ENCODE peak calls at places on chromosomes 11 and 22, in nine cellular contexts. G is omental fat pad; A is CD8-positive, alpha-beta T cell; M is mucosa of descending colon; B is WTC11; Q is Panc1; D is pancreas; P is PC-3; J is gastrocnemius medialis. Z is an unnamed sample.

GRCh38 chr11:7527029-7527428 is 13.2 kb downstream of the PPFIBP2 start:
- ATAC-seq in G (no peak), A (peak), M (peak), B (no peak), Q (no peak), D (no peak), P (no peak), J (no peak), Z (no peak)

GRCh38 chr11:12539570-12539969 is 134.7 kb upstream of the TEAD1 start:
- ATAC-seq in G (no peak), A (no peak), M (peak), B (no peak), Q (peak), D (no peak), P (peak), J (no peak), Z (no peak)

GRCh38 chr11:66970808-66971442 is 4.2 kb upstream of the C11orf86 start:
- ATAC-seq in G (peak), A (no peak), M (peak), B (no peak), Q (peak), D (peak), P (peak), J (peak), Z (peak)

GRCh38 chr11:10868375-10868774 is 10.5 kb upstream of the ZBED5 start:
- ATAC-seq in G (no peak), A (no peak), M (no peak), B (no peak), Q (peak), D (no peak), P (no peak), J (no peak), Z (no peak)

GRCh38 chr11:95923441-95923729 is 522 bp downstream of the MTMR2 start:
- ATAC-seq in G (no peak), A (no peak), M (no peak), B (no peak), Q (no peak), D (no peak), P (no peak), J (no peak), Z (no peak)

GRCh38 chr11:2369320-2369719 is 7.8 kb upstream of the CD81 start:
- ATAC-seq in G (no peak), A (no peak), M (no peak), B (no peak), Q (no peak), D (no peak), P (no peak), J (no peak), Z (no peak)

GRCh38 chr11:95067828-95068244 is 1.1 kb downstream of the SRSF8 start:
- ATAC-seq in G (no peak), A (no peak), M (peak), B (no peak), Q (peak), D (peak), P (peak), J (peak), Z (no peak)

GRCh38 chr11:613369-613968 is 2.3 kb downstream of the IRF7 start:
- ATAC-seq in G (no peak), A (peak), M (peak), B (peak), Q (peak), D (peak), P (peak), J (no peak), Z (no peak)

GRCh38 chr11:58659910-58660570 is 37.6 kb downstream of the CNTF start:
- ATAC-seq in G (no peak), A (no peak), M (peak), B (no peak), Q (peak), D (no peak), P (peak), J (no peak), Z (no peak)

GRCh38 chr11:61076506-61077304 is 25.6 kb upstream of the CD5 start:
- ATAC-seq in G (no peak), A (peak), M (no peak), B (no peak), Q (no peak), D (no peak), P (no peak), J (no peak), Z (no peak)

GRCh38 chr11:103594283-103594682 is 442.2 kb upstream of the DDI1 start:
- ATAC-seq in G (no peak), A (no peak), M (no peak), B (peak), Q (no peak), D (no peak), P (peak), J (no peak), Z (no peak)

DNA sequence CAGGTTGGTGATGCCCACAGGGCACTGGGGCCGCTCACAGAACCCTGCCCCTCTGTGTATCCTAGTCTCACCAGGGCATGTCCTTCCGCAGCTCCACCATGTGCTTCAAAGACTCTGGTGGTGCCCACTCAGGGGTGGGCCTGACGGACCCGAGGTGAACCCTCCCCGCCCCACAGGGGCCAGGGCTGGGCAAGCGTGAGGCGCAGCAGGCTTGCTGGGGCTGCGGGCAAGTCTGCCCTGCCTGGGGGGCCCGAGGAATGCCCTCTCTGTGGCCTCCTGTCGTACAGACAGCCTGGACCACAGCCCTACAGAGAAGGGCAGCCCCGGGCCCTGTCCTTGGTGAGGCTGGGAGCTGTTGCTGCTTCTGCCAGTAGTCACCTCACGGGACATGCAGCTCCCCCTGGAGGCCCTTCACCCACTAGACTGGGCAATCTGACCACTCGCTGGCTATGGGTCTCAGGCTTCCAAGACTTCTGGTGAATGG is 40.2 kb downstream of the TBX1 start:
- ATAC-seq in G (no peak), A (no peak), M (no peak), B (peak), Q (peak), D (peak), P (peak), J (peak), Z (no peak)
- TF ChIP-seq CTCF in G (no peak), A (no peak), M (no peak), B (no peak), Q (no peak), D (no peak), P (peak), J (peak), Z (no peak)

DNA sequence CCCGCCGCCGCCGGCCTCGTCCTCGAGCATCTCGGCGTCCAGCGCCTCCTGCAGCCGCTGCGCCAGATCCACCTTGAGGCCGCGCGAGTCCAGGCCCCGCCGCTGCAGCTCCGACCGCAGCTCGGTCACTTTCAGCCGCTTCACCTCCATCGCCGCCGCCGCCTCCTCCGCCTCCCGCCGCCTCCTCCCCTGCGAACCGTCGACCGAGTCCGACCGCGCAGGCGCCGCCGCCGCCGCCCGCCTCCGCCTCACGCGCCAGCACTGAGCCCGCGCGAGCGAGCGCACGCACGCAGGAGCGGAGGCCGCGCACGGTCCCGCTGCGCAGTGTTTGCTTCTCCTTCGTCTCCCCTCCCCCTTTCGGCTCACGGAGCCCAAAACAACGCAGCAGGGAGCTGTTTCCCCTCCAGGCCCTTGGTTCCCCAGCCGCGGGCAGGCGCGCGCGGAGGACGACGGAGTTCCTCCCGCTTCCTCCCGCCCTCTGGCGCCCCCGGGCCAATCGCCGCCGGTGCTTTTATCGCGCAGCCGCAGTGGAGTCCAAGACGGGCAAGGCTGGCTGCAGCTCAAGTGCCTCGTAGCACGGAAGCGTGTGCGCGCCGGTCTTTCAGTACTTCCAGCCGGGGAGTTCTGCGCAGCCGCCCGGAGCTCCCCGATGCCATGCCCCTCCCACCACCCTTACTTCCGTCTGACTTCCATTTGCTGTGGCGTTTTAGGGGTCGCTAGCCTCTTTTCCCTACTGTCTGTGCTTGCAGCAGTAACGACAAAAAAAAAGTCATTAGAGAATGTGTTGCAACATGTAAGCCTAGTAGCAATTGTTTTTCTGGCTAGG is at the start of gene HNRNPUL2:
- ATAC-seq in G (peak), A (peak), M (peak), B (peak), Q (peak), D (peak), P (peak), J (peak), Z (peak)
- TF ChIP-seq CTCF in G (no peak), A (no peak), M (no peak), B (no peak), Q (no peak), D (no peak), P (no peak), J (no peak), Z (no peak)

GRCh38 chr22:30490399-30490798 is 15.1 kb downstream of the SEC14L4 start:
- ATAC-seq in G (no peak), A (no peak), M (peak), B (peak), Q (peak), D (no peak), P (no peak), J (no peak), Z (no peak)
- TF ChIP-seq CTCF in G (no peak), A (no peak), M (no peak), B (no peak), Q (peak), D (no peak), P (no peak), J (no peak), Z (no peak)

DNA sequence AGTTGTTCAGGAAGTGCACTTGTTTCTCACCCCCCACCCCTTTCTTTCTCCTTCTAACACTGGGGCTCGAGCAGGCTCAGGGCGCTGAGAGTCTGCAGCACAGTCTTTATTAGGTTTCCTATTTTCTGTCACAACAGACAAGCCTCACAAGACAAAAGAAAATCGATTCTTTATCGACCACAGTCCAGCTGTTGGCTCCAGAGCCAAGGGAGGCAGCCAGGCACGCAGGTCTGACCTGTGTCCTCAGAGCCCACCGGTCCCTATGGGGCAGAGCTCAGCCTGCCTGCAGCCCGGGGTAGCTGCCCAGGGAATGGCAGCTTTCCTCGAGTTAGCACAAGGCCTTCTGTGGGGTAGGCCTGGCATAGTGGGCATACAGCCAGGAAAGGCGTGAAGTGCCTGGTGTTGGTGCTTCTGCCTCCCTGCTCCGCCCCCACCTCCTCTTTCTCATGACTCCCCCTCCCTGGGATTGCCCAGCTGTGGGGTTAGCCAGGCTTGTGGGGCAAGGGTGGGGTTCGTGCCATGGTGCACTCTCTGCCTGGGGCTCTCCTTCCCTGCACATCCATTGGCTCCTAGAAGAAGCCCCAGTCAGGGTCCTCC is 236.9 kb upstream of the NCAM1 start:
- ATAC-seq in G (no peak), A (no peak), M (no peak), B (no peak), Q (no peak), D (no peak), P (no peak), J (no peak), Z (no peak)
- TF ChIP-seq CTCF in G (no peak), A (no peak), M (no peak), B (no peak), Q (no peak), D (no peak), P (no peak), J (no peak), Z (no peak)

GRCh38 chr22:32206774-32207758 is 2.2 kb upstream of the RFPL2 start:
- ATAC-seq in G (no peak), A (no peak), M (peak), B (peak), Q (peak), D (peak), P (peak), J (no peak), Z (no peak)
- TF ChIP-seq CTCF in G (no peak), A (no peak), M (peak), B (no peak), Q (peak), D (peak), P (peak), J (peak), Z (peak)

GRCh38 chr11:134557571-134558257 is 145.7 kb upstream of the B3GAT1 start:
- ATAC-seq in G (no peak), A (no peak), M (no peak), B (no peak), Q (no peak), D (no peak), P (no peak), J (no peak), Z (no peak)

GRCh38 chr11:134559617-134559992 is 147.6 kb upstream of the B3GAT1 start:
- ATAC-seq in G (no peak), A (no peak), M (no peak), B (no peak), Q (no peak), D (no peak), P (no peak), J (no peak), Z (no peak)

GRCh38 chr11:134560066-134560465 is 148.0 kb upstream of the B3GAT1 start:
- ATAC-seq in G (no peak), A (no peak), M (no peak), B (no peak), Q (no peak), D (no peak), P (no peak), J (no peak), Z (no peak)

GRCh38 chr11:134558258-134558835 is 146.3 kb upstream of the B3GAT1 start:
- ATAC-seq in G (no peak), A (no peak), M (no peak), B (no peak), Q (no peak), D (no peak), P (no peak), J (no peak), Z (no peak)

GRCh38 chr11:134558916-134559616 is 147.0 kb upstream of the B3GAT1 start:
- ATAC-seq in G (no peak), A (no peak), M (no peak), B (no peak), Q (no peak), D (no peak), P (no peak), J (no peak), Z (no peak)
- TF ChIP-seq CTCF in G (no peak), A (no peak), M (no peak), B (no peak), Q (no peak), D (no peak), P (no peak), J (no peak), Z (no peak)

DNA sequence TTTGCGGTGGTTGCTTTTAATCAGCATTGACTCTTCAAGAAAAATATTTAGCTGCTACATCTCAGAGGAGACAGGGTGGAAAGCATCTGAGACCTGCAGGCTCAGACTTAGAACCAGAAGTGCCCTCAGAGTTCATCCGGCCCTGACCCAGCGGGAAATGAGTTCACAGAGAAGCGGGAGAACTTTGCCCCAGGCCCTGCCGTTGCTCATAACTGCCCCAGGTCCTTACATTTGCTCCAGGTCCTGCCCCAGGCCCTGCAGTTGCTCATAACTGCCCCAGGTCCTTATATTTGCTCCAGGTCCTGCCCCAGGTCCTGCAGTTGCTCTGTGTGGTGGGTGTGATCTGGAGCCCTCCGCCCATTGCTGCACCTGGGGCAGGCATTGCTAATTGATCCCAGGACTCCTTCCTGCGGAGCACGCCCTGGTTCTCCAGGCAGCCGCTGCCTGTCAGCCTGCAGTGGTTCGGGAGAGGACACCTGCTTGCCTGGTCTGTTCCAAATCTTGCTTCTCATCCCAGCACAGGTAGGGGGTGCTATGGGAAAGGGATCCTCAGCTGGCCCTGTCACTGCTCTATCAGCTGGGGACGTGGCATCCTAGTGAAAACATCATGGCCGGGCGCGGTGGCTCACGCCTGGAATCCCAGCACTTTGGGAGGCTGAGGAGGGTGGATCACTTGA is 58.1 kb upstream of the PPP6R3 start:
- ATAC-seq in G (no peak), A (no peak), M (no peak), B (peak), Q (peak), D (no peak), P (no peak), J (no peak), Z (no peak)
- TF ChIP-seq CTCF in G (no peak), A (no peak), M (no peak), B (no peak), Q (no peak), D (no peak), P (peak), J (no peak), Z (no peak)

Z was measured in gastroesophageal sphincter.